ENCODE peak calls at places on chromosome 9, in nine cellular contexts. L is pons; E is activated CD4-positive, alpha-beta memory T cell treated with anti-CD3 and anti-CD28 coated beads, Interleukin-2, amount 10 ng/mL, durations not matched to agents 7 days and 5 days; Z is A172; T is right atrium auricular region; U is NCI-H524 treated with DMSO at 0.1 percent for 48 hours; J is EH; W is frontal cortex; V is Daoy. K is an unnamed sample.

GRCh38 chr9:135049460-135049859 is 38.0 kb upstream of the OLFM1 start:
- DNase-seq in L (no peak), E (no peak), Z (no peak), T (no peak), U (no peak), J (no peak), W (no peak), V (no peak), K (no peak)

GRCh38 chr9:85408494-85408893 is 333.3 kb downstream of the AGTPBP1 start:
- DNase-seq in L (no peak), E (no peak), Z (no peak), T (no peak), U (no peak), J (no peak), W (no peak), V (no peak), K (no peak)

GRCh38 chr9:126489604-126490593 is 123.8 kb upstream of the LMX1B start:
- DNase-seq in L (peak; percentile 50), E (no peak), Z (no peak), T (no peak), U (no peak), J (no peak), W (no peak), V (no peak), K (no peak)

GRCh38 chr9:131043097-131043496 is 34.1 kb downstream of the LAMC3 start:
- DNase-seq in L (no peak), E (no peak), Z (no peak), T (no peak), U (no peak), J (no peak), W (no peak), V (no peak), K (no peak)

GRCh38 chr9:127264462-127265040 is at the start of gene GARNL3:
- DNase-seq in L (peak; percentile 60), E (no peak), Z (no peak), T (no peak), U (no peak), J (no peak), W (no peak), V (no peak), K (no peak)

GRCh38 chr9:6893350-6894131 is 135.8 kb downstream of the KDM4C start:
- DNase-seq in L (no peak), E (no peak), Z (no peak), T (no peak), U (no peak), J (no peak), W (no peak), V (no peak), K (no peak)

GRCh38 chr9:36995927-36996471 is 38.1 kb downstream of the PAX5 start:
- DNase-seq in L (peak; percentile 14), E (peak; percentile 61), Z (peak; percentile 44), T (no peak), U (peak; percentile 37), J (peak; percentile 64), W (no peak), V (peak; percentile 86), K (peak; percentile 65)

GRCh38 chr9:93900436-93900819 is 54.7 kb downstream of the BARX1 start:
- DNase-seq in L (no peak), E (no peak), Z (no peak), T (no peak), U (no peak), J (no peak), W (no peak), V (no peak), K (no peak)

GRCh38 chr9:72769546-72769945 is 183.3 kb downstream of the ALDH1A1 start:
- DNase-seq in L (no peak), E (no peak), Z (no peak), T (no peak), U (no peak), J (no peak), W (no peak), V (no peak), K (no peak)

GRCh38 chr9:98091735-98092632 is 27.0 kb downstream of the TRIM14 start:
- DNase-seq in L (no peak), E (no peak), Z (peak; percentile 46), T (no peak), U (no peak), J (peak; percentile 33), W (no peak), V (no peak), K (no peak)

GRCh38 chr9:70553718-70554673 is 139.5 kb upstream of the KLF9 start:
- DNase-seq in L (no peak), E (no peak), Z (peak; percentile 73), T (no peak), U (no peak), J (peak; percentile 81), W (no peak), V (peak; percentile 85), K (peak; percentile 46)

GRCh38 chr9:15136646-15137045 is 170.4 kb downstream of the TTC39B start:
- DNase-seq in L (no peak), E (no peak), Z (peak; percentile 42), T (no peak), U (no peak), J (peak; percentile 13), W (no peak), V (peak; percentile 14), K (no peak)

GRCh38 chr9:134844821-134845220 is 35.8 kb upstream of the FCN2 start:
- DNase-seq in L (no peak), E (no peak), Z (no peak), T (no peak), U (no peak), J (no peak), W (no peak), V (no peak), K (no peak)

K was measured in HFFc6.